ENCODE peak calls at places on chromosome X, in eight cellular contexts. B, P, S, J, K, R, U and V are unnamed samples. For H3K36me3, the result is how much of the 10 kb centered on the place peaks cover.

GRCh38 chrX:24145340-24146186 is 4.0 kb upstream of the ZFX start:
- DNase-seq in R (no peak), J (peak), K (no peak), B (no peak), S (peak), P (no peak), U (peak), V (peak)

GRCh38 chrX:71911023-71911730 is 532 bp downstream of the NHSL2 start:
- DNase-seq in P (no peak), R (no peak), U (peak), J (no peak), B (no peak), S (no peak), K (peak), V (peak)

GRCh38 chrX:39065051-39065871 is 264.0 kb downstream of the MID1IP1 start:
- DNase-seq in S (no peak), P (no peak), B (no peak), U (no peak), R (peak), J (no peak), K (no peak), V (peak)

GRCh38 chrX:122441451-122441850 is 742.6 kb upstream of the GRIA3 start:
- DNase-seq in U (no peak), K (no peak), R (no peak), B (no peak), P (no peak), J (no peak), S (no peak), V (no peak)

GRCh38 chrX:63754141-63754859 is 30.7 kb downstream of the ARHGEF9 start:
- DNase-seq in P (no peak), R (no peak), B (no peak), S (no peak), J (peak), U (peak), K (no peak), V (no peak)

GRCh38 chrX:101764538-101764937 is 104.9 kb upstream of the ARMCX2 start:
- DNase-seq in B (no peak), R (no peak), P (no peak), J (peak), U (no peak), K (no peak), S (no peak), V (no peak)

GRCh38 chrX:21153503-21153902 is 220.7 kb upstream of the CNKSR2 start:
- DNase-seq in J (no peak), B (no peak), R (no peak), U (no peak), P (no peak), K (peak), S (no peak), V (peak)

GRCh38 chrX:72387247-72387646 is 81.5 kb upstream of the CITED1 start:
- DNase-seq in J (no peak), K (no peak), P (no peak), U (no peak), S (no peak), B (no peak), R (no peak), V (no peak)

GRCh38 chrX:50204364-50204899 is at the start of gene CCNB3:
- DNase-seq in P (peak), S (peak), B (peak), R (no peak), U (peak), J (peak), K (peak), V (peak)

GRCh38 chrX:84240848-84241565 is 53.0 kb upstream of the RPS6KA6 start:
- DNase-seq in S (no peak), U (no peak), P (no peak), R (no peak), B (no peak), J (no peak), K (no peak), V (no peak)

GRCh38 chrX:118350221-118350620 is 4.3 kb downstream of the WDR44 start:
- DNase-seq in U (peak), K (no peak), B (no peak), P (no peak), R (no peak), J (no peak), S (no peak), V (no peak)

GRCh38 chrX:79367907-79368306 is 773 bp upstream of the ITM2A start:
- DNase-seq in J (no peak), P (no peak), S (no peak), K (no peak), B (no peak), R (no peak), U (no peak), V (no peak)

GRCh38 chrX:107970073-107970472 is 12.1 kb downstream of the TEX13B start:
- DNase-seq in K (no peak), R (no peak), P (no peak), U (no peak), B (no peak), J (no peak), S (no peak), V (peak)

GRCh38 chrX:38189431-38190128 is 31.1 kb downstream of the SRPX start:
- DNase-seq in K (no peak), B (no peak), R (no peak), J (no peak), P (no peak), S (no peak), U (no peak), V (no peak)

GRCh38 chrX:38726596-38726995 is 74.7 kb upstream of the MID1IP1 start:
- DNase-seq in U (peak), B (no peak), K (no peak), J (no peak), S (no peak), P (no peak), R (no peak), V (no peak)

GRCh38 chrX:49137492-49137891 is 14.0 kb upstream of the GPKOW start:
- DNase-seq in K (peak), U (no peak), J (no peak), P (no peak), S (no peak), R (no peak), B (no peak), V (no peak)

GRCh38 chrX:111071542-111072277 is 24.3 kb upstream of the PAK3 start:
- DNase-seq in R (no peak), P (no peak), K (no peak), U (no peak), S (no peak), B (no peak), J (no peak), V (no peak)

GRCh38 chrX:41449138-41449537 is 2.0 kb downstream of the NYX start:
- DNase-seq in J (no peak), R (no peak), S (no peak), P (no peak), U (no peak), K (no peak), B (no peak), V (no peak)
- H3K4me3 ChIP-seq in J (no peak), R (no peak), S (no peak), P (no peak), U (peak), K (peak), B (peak), V (no peak)

DNA sequence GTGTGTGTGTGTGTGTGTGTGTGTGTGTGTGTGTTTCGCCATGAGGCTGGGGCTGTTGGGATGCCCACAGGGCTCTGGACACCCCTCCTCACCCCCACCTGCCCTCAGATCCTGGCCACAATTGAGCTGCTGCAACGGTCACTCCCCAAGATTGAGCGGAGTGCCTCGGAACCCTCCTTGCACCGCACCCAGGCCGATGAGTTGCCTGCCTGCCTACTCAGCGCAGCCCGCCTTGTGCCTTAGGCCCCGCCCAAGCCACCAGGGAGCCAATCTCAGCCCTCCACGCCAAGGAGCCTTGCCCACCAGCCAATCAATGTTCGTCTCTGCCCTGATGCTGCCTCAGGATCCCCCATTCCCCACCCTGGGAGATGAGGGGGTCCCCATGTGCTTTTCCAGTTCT is 10.2 kb downstream of the ARAF start:
- DNase-seq in B (no peak), S (no peak), J (no peak), P (no peak), U (no peak), R (no peak), K (no peak), V (peak)
- H3K36me3 ChIP-seq in B (under half), S (under half), J (under half), P (half or more), U (under half), R (under half), K (under half), V (under half)

GRCh38 chrX:119682019-119682989 is 10.7 kb downstream of the SEPTIN6 start:
- DNase-seq in R (no peak), K (no peak), B (no peak), P (no peak), U (no peak), J (no peak), S (no peak), V (no peak)
- H3K4me3 ChIP-seq in R (no peak), K (no peak), B (no peak), P (no peak), U (no peak), J (no peak), S (no peak), V (no peak)

GRCh38 chrX:47170861-47171692 is 22.6 kb upstream of the UBA1 start:
- DNase-seq in U (no peak), K (no peak), P (no peak), B (no peak), R (no peak), J (no peak), S (no peak), V (peak)

GRCh38 chrX:47172971-47173792 is 20.4 kb upstream of the UBA1 start:
- DNase-seq in S (no peak), J (no peak), K (no peak), P (no peak), U (no peak), R (no peak), B (no peak), V (peak)

GRCh38 chrX:47171996-47172395 is 21.6 kb upstream of the UBA1 start:
- DNase-seq in J (no peak), S (no peak), U (no peak), B (no peak), R (no peak), P (no peak), K (no peak), V (no peak)

GRCh38 chrX:47174376-47174775 is 19.3 kb upstream of the UBA1 start:
- DNase-seq in J (no peak), P (no peak), S (no peak), K (no peak), U (no peak), R (no peak), B (no peak), V (peak)

DNA sequence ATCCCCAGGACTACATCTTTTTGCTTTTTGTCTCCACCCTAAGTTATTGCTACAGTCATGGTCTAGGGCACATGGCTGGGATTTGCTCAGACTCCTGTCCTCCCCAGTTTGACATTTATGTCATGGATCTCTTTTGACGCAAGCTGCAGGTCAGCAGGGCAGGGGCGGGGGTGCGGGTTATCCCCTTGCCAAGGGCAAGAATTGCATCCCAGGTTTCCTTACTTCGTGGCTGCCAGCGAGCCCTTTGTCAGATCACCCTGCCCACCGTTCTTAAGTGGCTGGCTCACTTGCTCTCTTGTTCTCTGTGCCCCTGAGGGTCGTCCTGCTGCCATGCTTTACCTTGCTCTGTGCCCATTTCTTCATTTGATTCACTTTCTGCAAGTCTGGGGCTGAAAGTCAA is 21.1 kb upstream of the UBA1 start:
- DNase-seq in U (no peak), K (no peak), B (no peak), S (no peak), P (no peak), R (no peak), J (no peak), V (peak)
- H3K36me3 ChIP-seq in U (under half), K (under half), B (half or more), S (under half), P (half or more), R (under half), J (under half), V (under half)

DNA sequence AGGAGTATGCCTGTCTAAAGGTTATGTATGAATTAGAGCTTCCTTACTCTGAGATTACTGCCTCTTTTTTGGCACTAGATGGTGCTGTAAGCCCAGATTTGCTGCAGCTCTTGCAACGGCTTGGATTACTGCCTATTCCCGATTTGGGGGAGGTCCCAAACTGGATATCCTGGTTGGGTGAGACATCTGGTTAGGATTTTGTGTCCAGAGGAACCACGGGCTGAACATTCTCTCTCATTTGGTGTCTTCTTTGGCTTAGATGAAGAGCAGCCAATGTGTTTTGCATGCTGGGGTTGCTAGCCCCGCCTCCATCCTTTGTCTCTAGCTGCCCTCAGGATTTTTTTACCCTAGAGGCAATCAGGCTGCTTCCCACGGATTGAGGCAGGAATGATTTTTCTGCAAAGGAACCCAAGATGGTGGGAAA is 31.9 kb downstream of the F8A1 start:
- DNase-seq in B (peak), S (peak), U (peak), K (peak), J (peak), P (peak), R (peak), V (peak)
- H3K4me3 ChIP-seq in B (peak), S (no peak), U (peak), K (peak), J (no peak), P (peak), R (no peak), V (no peak)

DNA sequence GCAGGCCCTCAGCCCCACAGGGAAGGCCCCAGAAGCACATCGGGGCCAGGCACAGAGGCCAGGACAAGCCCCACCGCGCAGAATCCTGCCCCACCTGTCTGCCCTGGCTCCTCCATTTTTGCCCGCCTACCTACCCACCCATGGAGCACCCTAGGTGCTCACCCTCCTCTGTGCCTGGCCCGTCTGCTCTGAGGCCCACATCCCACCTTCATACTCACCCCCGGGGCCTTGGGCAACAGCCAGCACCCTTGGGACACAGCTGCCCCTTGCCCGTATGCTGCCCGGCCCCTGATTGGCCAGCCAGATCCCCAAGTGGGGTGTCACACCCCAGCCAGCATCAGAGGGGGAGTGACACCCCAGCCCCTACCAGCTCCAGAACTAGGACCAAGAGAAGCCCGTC is 10.8 kb upstream of the TREX2 start:
- DNase-seq in R (no peak), J (no peak), P (no peak), S (no peak), U (no peak), B (peak), K (no peak), V (no peak)
- H3K36me3 ChIP-seq in R (under half), J (under half), P (half or more), S (under half), U (under half), B (under half), K (under half), V (under half)

GRCh38 chrX:123513585-123514278 is 219.1 kb downstream of the THOC2 start:
- DNase-seq in K (no peak), U (no peak), B (no peak), R (no peak), P (peak), J (no peak), S (no peak), V (no peak)
- H3K4me3 ChIP-seq in K (no peak), U (no peak), B (no peak), R (no peak), P (peak), J (peak), S (no peak), V (no peak)

DNA sequence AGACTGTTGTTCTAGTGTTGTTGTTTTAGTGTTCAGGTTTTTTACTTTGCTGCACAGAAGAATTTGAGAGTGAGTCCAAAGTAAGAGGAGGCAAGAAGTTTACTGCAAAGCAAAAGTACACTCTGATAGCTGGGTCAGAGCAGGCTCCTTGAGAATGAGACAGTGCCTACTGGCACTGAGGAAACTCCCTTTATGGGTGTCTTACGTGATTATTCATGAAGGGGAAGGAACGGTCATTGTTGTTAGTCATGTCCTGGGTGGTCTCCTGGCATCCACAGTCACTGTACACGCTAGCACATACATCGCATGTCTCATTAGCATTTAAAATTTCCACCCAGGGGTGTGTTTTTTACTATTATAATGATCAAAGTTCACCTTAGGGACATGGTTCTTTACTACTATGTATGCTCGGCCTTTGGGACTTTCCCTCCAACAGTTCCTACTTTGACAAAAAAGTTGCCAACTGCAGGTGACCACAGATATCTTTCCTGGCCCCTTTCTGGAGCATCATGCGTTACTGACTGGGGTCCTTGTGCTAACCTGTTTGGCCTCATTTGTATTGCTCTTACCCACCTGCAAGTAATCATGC is 688.9 kb upstream of the AMOT start:
- DNase-seq in K (no peak), S (no peak), U (no peak), P (no peak), J (no peak), B (no peak), R (no peak), V (no peak)
- H3K36me3 ChIP-seq in K (under half), S (under half), U (under half), P (under half), J (under half), B (under half), R (under half), V (under half)

DNA sequence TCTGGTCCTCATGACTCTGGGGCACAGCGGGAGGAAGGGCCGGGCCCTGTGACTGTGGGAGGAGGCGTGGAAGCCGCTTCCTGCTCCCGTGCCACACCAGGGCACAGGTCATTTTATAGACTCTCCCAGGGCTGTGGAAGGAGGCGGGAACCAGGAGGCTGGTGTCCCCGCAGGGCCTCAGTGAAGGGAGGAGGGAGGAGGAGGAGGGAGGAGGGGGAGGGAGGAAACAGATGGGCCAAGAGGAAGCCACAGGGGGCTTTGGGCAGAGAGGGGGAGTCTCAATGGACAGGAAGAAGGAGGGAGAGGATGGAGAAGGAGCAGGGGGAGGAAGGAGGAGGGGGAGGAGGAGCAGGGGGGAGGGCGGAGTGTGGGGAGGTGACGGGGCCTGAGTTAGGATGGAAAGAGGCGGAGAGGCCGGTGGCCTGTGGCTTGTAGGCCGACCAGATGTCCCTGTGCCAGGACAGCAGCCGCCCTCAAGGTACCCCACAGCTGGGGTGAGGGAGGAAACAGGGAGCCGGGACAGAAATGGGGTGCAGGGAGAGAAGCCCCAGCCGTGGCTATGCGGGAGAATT is 6.2 kb upstream of the PLCXD1 start:
- DNase-seq in J (no peak), R (no peak), K (no peak), S (no peak), P (no peak), U (no peak), B (peak), V (peak)
- H3K4me3 ChIP-seq in J (no peak), R (peak), K (peak), S (no peak), P (no peak), U (no peak), B (peak), V (peak)